ENCODE peak calls at places on chromosome 7, in five cellular contexts. One of them, this sample, is unnamed.

GRCh38 chr7:131844380-131844779 is 288.0 kb upstream of the PODXL start:
- DNase-seq in GM23338: no peak
- DNase-seq in HCT116: no peak
- DNase-seq in A549: no peak
- DNase-seq in K562: no peak
- DNase-seq in this sample: no peak

GRCh38 chr7:55415173-55415778 is 50.1 kb downstream of the LANCL2 start:
- DNase-seq in GM23338: peak
- DNase-seq in HCT116: peak
- DNase-seq in A549: peak
- DNase-seq in K562: peak
- DNase-seq in this sample: peak

GRCh38 chr7:68684246-68684850 is 913.9 kb upstream of the AUTS2 start:
- DNase-seq in GM23338: no peak
- DNase-seq in HCT116: no peak
- DNase-seq in A549: no peak
- DNase-seq in K562: no peak
- DNase-seq in this sample: no peak

GRCh38 chr7:10225265-10225664 is 748.4 kb upstream of the PHF14 start:
- DNase-seq in GM23338: no peak
- DNase-seq in HCT116: no peak
- DNase-seq in A549: no peak
- DNase-seq in K562: no peak
- DNase-seq in this sample: no peak

GRCh38 chr7:72408966-72409637 is 3.0 kb downstream of the CALN1 start:
- DNase-seq in GM23338: no peak
- DNase-seq in HCT116: no peak
- DNase-seq in A549: no peak
- DNase-seq in K562: no peak
- DNase-seq in this sample: no peak

GRCh38 chr7:156356551-156356950 is 284.0 kb upstream of the RNF32 start:
- DNase-seq in GM23338: no peak
- DNase-seq in HCT116: no peak
- DNase-seq in A549: no peak
- DNase-seq in K562: no peak
- DNase-seq in this sample: no peak

GRCh38 chr7:46723003-46723402 is 801.9 kb upstream of the IGFBP3 start:
- DNase-seq in GM23338: no peak
- DNase-seq in HCT116: no peak
- DNase-seq in A549: no peak
- DNase-seq in K562: no peak
- DNase-seq in this sample: no peak

GRCh38 chr7:84412161-84412969 is 217.8 kb upstream of the SEMA3A start:
- DNase-seq in GM23338: no peak
- DNase-seq in HCT116: peak
- DNase-seq in A549: peak
- DNase-seq in K562: no peak
- DNase-seq in this sample: peak

GRCh38 chr7:116434820-116435341 is 64.7 kb upstream of the CAV2 start:
- DNase-seq in GM23338: no peak
- DNase-seq in HCT116: peak
- DNase-seq in A549: no peak
- DNase-seq in K562: no peak
- DNase-seq in this sample: no peak

GRCh38 chr7:151491859-151492258 is 27.8 kb downstream of the RHEB start:
- DNase-seq in GM23338: no peak
- DNase-seq in HCT116: peak
- DNase-seq in A549: peak
- DNase-seq in K562: no peak
- DNase-seq in this sample: peak

GRCh38 chr7:23713285-23714235 is 3.5 kb downstream of the STK31 start:
- DNase-seq in GM23338: no peak
- DNase-seq in HCT116: no peak
- DNase-seq in A549: no peak
- DNase-seq in K562: no peak
- DNase-seq in this sample: peak

GRCh38 chr7:156651472-156651871 is 10.9 kb downstream of the RNF32 start:
- DNase-seq in GM23338: no peak
- DNase-seq in HCT116: no peak
- DNase-seq in A549: no peak
- DNase-seq in K562: no peak
- DNase-seq in this sample: no peak

GRCh38 chr7:142960955-142961512 is 1.1 kb downstream of the KEL start:
- DNase-seq in GM23338: peak
- DNase-seq in HCT116: peak
- DNase-seq in A549: no peak
- DNase-seq in K562: peak
- DNase-seq in this sample: no peak

GRCh38 chr7:129607471-129608120 is 3.9 kb upstream of the NRF1 start:
- DNase-seq in GM23338: peak
- DNase-seq in HCT116: no peak
- DNase-seq in A549: peak
- DNase-seq in K562: peak
- DNase-seq in this sample: peak

GRCh38 chr7:138515001-138515528 is 55.0 kb downstream of the TRIM24 start:
- DNase-seq in GM23338: no peak
- DNase-seq in HCT116: no peak
- DNase-seq in A549: no peak
- DNase-seq in K562: peak
- DNase-seq in this sample: no peak

GRCh38 chr7:131010714-131011436 is 276.9 kb upstream of the KLF14 start:
- DNase-seq in GM23338: no peak
- DNase-seq in HCT116: no peak
- DNase-seq in A549: no peak
- DNase-seq in K562: no peak
- DNase-seq in this sample: no peak

GRCh38 chr7:139620676-139621344 is 97.3 kb downstream of the CLEC2L start:
- DNase-seq in GM23338: peak
- DNase-seq in HCT116: peak
- DNase-seq in A549: peak
- DNase-seq in K562: peak
- DNase-seq in this sample: peak

GRCh38 chr7:133240302-133240701 is 12.6 kb upstream of the EXOC4 start:
- DNase-seq in GM23338: no peak
- DNase-seq in HCT116: no peak
- DNase-seq in A549: no peak
- DNase-seq in K562: no peak
- DNase-seq in this sample: no peak

GRCh38 chr7:44217852-44218402 is 17.1 kb downstream of the YKT6 start:
- DNase-seq in GM23338: no peak
- DNase-seq in HCT116: no peak
- DNase-seq in A549: no peak
- DNase-seq in K562: no peak
- DNase-seq in this sample: no peak

GRCh38 chr7:133081119-133081604 is 728 bp downstream of the CHCHD3 start:
- DNase-seq in GM23338: peak
- DNase-seq in HCT116: no peak
- DNase-seq in A549: peak
- DNase-seq in K562: peak
- DNase-seq in this sample: no peak

GRCh38 chr7:148650232-148650858 is 48.4 kb upstream of the CUL1 start:
- DNase-seq in GM23338: no peak
- DNase-seq in HCT116: no peak
- DNase-seq in A549: no peak
- DNase-seq in K562: no peak
- DNase-seq in this sample: no peak

GRCh38 chr7:40715053-40715430 is 580.2 kb downstream of the SUGCT start:
- DNase-seq in GM23338: no peak
- DNase-seq in HCT116: no peak
- DNase-seq in A549: no peak
- DNase-seq in K562: no peak
- DNase-seq in this sample: no peak

GRCh38 chr7:45026984-45027773 is 27.2 kb downstream of the CCM2 start:
- DNase-seq in GM23338: no peak
- DNase-seq in HCT116: no peak
- DNase-seq in A549: no peak
- DNase-seq in K562: no peak
- DNase-seq in this sample: no peak

GRCh38 chr7:127879436-127879835 is 151.8 kb downstream of the LRRC4 start:
- DNase-seq in GM23338: no peak
- DNase-seq in HCT116: no peak
- DNase-seq in A549: no peak
- DNase-seq in K562: no peak
- DNase-seq in this sample: no peak

GRCh38 chr7:131352032-131352431 is 24.4 kb downstream of the MKLN1 start:
- DNase-seq in GM23338: no peak
- DNase-seq in HCT116: no peak
- DNase-seq in A549: no peak
- DNase-seq in K562: no peak
- DNase-seq in this sample: no peak

GRCh38 chr7:10952588-10952987 is 21.1 kb upstream of the PHF14 start:
- DNase-seq in GM23338: no peak
- DNase-seq in HCT116: no peak
- DNase-seq in A549: no peak
- DNase-seq in K562: no peak
- DNase-seq in this sample: no peak

GRCh38 chr7:11716185-11716584 is 115.8 kb downstream of the THSD7A start:
- DNase-seq in GM23338: no peak
- DNase-seq in HCT116: peak
- DNase-seq in A549: no peak
- DNase-seq in K562: no peak
- DNase-seq in this sample: peak

GRCh38 chr7:135886334-135887132 is 90.6 kb downstream of the MTPN start:
- DNase-seq in GM23338: no peak
- DNase-seq in HCT116: no peak
- DNase-seq in A549: no peak
- DNase-seq in K562: no peak
- DNase-seq in this sample: no peak

GRCh38 chr7:20141666-20142065 is 75.5 kb downstream of the MACC1 start:
- DNase-seq in GM23338: no peak
- DNase-seq in HCT116: no peak
- DNase-seq in A549: no peak
- DNase-seq in K562: no peak
- DNase-seq in this sample: no peak
- TF ChIP-seq REST in GM23338: no peak
- TF ChIP-seq REST in HCT116: no peak
- TF ChIP-seq REST in A549: no peak
- TF ChIP-seq REST in K562: no peak
- TF ChIP-seq REST in this sample: no peak

GRCh38 chr7:73718905-73719805 is at the start of gene STX1A:
- DNase-seq in GM23338: peak
- DNase-seq in HCT116: no peak
- DNase-seq in A549: no peak
- DNase-seq in K562: peak
- DNase-seq in this sample: no peak
- TF ChIP-seq REST in GM23338: no peak
- TF ChIP-seq REST in HCT116: no peak
- TF ChIP-seq REST in A549: no peak
- TF ChIP-seq REST in K562: no peak
- TF ChIP-seq REST in this sample: no peak

GRCh38 chr7:91674470-91674869 is 206.0 kb downstream of the MTERF1 start:
- DNase-seq in GM23338: no peak
- DNase-seq in HCT116: no peak
- DNase-seq in A549: no peak
- DNase-seq in K562: no peak
- DNase-seq in this sample: no peak
- TF ChIP-seq REST in GM23338: no peak
- TF ChIP-seq REST in HCT116: no peak
- TF ChIP-seq REST in A549: no peak
- TF ChIP-seq REST in K562: no peak
- TF ChIP-seq REST in this sample: no peak

DNA sequence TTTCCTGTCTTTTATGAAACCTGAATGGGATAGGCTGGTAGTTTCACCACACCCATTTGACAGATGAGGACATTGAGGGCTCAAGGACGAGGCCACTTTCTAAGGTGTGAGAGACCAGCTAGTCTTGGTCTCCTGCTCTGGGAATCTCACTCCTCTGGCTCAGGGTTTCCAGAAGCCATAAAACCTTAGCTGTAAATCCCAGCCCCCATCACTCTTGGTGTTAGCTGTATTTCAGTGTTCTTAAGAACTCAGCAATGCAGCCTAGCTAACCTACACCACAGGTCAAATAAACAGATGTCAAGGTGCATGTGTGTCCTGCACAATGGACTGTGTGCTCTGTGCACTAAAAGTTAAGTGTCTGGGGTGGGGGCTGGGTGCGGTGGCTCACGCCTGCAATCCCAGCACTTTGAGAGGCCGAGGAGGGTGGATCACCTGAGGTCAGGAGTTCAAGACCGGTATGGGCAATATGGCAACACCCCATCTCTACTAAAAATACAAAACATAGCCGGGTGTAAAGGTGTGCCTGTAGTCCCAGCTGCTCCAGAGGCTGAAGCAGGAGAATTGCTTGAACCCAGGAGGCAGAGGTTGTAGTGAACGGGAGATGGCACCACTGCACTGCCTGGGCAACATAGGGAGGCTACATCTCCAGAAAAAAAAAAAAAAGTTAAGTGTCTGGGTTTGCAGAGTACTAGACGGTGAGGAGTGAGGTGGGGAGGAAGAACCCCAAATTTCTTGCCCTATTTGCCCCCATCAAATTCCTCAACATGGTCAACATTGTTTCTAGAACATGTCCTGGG is 547 bp upstream of the EPO start:
- DNase-seq in GM23338: no peak
- DNase-seq in HCT116: no peak
- DNase-seq in A549: no peak
- DNase-seq in K562: no peak
- DNase-seq in this sample: no peak
- TF ChIP-seq REST in GM23338: no peak
- TF ChIP-seq REST in HCT116: no peak
- TF ChIP-seq REST in A549: no peak
- TF ChIP-seq REST in K562: no peak
- TF ChIP-seq REST in this sample: no peak

DNA sequence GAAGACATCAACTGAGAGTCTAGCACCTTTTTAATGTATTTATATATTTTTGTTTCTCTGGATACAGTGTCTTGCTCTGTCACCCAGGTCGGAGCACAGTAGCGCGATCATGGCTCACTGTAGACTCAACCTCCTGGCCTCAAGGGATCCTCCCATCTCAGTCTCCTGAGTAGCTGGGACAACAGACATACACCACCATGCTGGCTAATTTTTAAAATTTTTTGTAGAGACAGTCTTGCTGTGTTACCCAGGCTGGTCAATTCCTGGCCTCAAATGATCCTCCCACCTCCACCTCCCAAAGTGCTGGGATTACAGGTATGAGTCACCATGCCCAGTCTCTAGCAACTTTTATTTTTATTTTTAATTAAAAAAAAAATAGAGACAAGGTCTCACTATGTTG is 51.4 kb upstream of the ANLN start:
- DNase-seq in GM23338: no peak
- DNase-seq in HCT116: no peak
- DNase-seq in A549: no peak
- DNase-seq in K562: no peak
- DNase-seq in this sample: no peak
- TF ChIP-seq REST in GM23338: no peak
- TF ChIP-seq REST in HCT116: no peak
- TF ChIP-seq REST in A549: no peak
- TF ChIP-seq REST in K562: no peak
- TF ChIP-seq REST in this sample: no peak

This sample was measured in Panc1.